ENCODE peak calls at places on chromosomes 12 and 14, in eight cellular contexts. One of them, this sample, is unnamed.
A peak's percentile ranks its signal among the peaks of the same experiment; 100 is the strongest.

GRCh38 chr12:50215033-50215432 is 47.9 kb upstream of the CERS5 start:
- DNase-seq in Peyer's patch: no peak
- DNase-seq in IMR-90: peak; percentile 39
- DNase-seq in A549: no peak
- DNase-seq in esophagus squamous epithelium: no peak
- DNase-seq in suprapubic skin: no peak
- DNase-seq in heart left ventricle: no peak
- DNase-seq in ovary: no peak
- DNase-seq in this sample: no peak

GRCh38 chr12:101823891-101824290 is 6.9 kb downstream of the GNPTAB start:
- DNase-seq in IMR-90: no peak
- DNase-seq in suprapubic skin: peak; percentile 73
- DNase-seq in A549: peak; percentile 82
- DNase-seq in ovary: no peak
- DNase-seq in esophagus squamous epithelium: no peak
- DNase-seq in Peyer's patch: peak; percentile 70
- DNase-seq in heart left ventricle: no peak
- DNase-seq in this sample: peak; percentile 85

GRCh38 chr12:19757317-19757877 is 318.1 kb downstream of the AEBP2 start:
- DNase-seq in Peyer's patch: no peak
- DNase-seq in ovary: no peak
- DNase-seq in IMR-90: peak; percentile 64
- DNase-seq in esophagus squamous epithelium: no peak
- DNase-seq in heart left ventricle: no peak
- DNase-seq in suprapubic skin: no peak
- DNase-seq in A549: no peak
- DNase-seq in this sample: peak; percentile 11

GRCh38 chr12:27424631-27425230 is 21.8 kb upstream of the SMCO2 start:
- DNase-seq in heart left ventricle: no peak
- DNase-seq in IMR-90: peak; percentile 58
- DNase-seq in esophagus squamous epithelium: no peak
- DNase-seq in A549: peak; percentile 37
- DNase-seq in suprapubic skin: no peak
- DNase-seq in Peyer's patch: no peak
- DNase-seq in ovary: no peak
- DNase-seq in this sample: peak; percentile 14

GRCh38 chr12:26994109-26994508 is 20.1 kb downstream of the TM7SF3 start:
- DNase-seq in Peyer's patch: no peak
- DNase-seq in IMR-90: no peak
- DNase-seq in esophagus squamous epithelium: no peak
- DNase-seq in heart left ventricle: no peak
- DNase-seq in suprapubic skin: no peak
- DNase-seq in ovary: no peak
- DNase-seq in A549: no peak
- DNase-seq in this sample: no peak

GRCh38 chr12:99455350-99456037 is 192.1 kb upstream of the GARIN6 start:
- DNase-seq in A549: peak; percentile 6
- DNase-seq in esophagus squamous epithelium: no peak
- DNase-seq in ovary: no peak
- DNase-seq in IMR-90: no peak
- DNase-seq in suprapubic skin: no peak
- DNase-seq in Peyer's patch: no peak
- DNase-seq in heart left ventricle: no peak
- DNase-seq in this sample: no peak

GRCh38 chr12:107254258-107254856 is 161.0 kb upstream of the CRY1 start:
- DNase-seq in IMR-90: no peak
- DNase-seq in Peyer's patch: no peak
- DNase-seq in ovary: no peak
- DNase-seq in suprapubic skin: no peak
- DNase-seq in heart left ventricle: no peak
- DNase-seq in A549: no peak
- DNase-seq in esophagus squamous epithelium: no peak
- DNase-seq in this sample: no peak

GRCh38 chr14:93114713-93115068 is 1.0 kb downstream of the ITPK1 start:
- DNase-seq in esophagus squamous epithelium: no peak
- DNase-seq in ovary: peak; percentile 61
- DNase-seq in IMR-90: no peak
- DNase-seq in heart left ventricle: peak; percentile 72
- DNase-seq in Peyer's patch: peak; percentile 38
- DNase-seq in A549: no peak
- DNase-seq in suprapubic skin: no peak
- DNase-seq in this sample: no peak

GRCh38 chr12:125081427-125081826 is 16.2 kb downstream of the AACS start:
- DNase-seq in heart left ventricle: no peak
- DNase-seq in Peyer's patch: no peak
- DNase-seq in A549: no peak
- DNase-seq in esophagus squamous epithelium: no peak
- DNase-seq in suprapubic skin: no peak
- DNase-seq in ovary: no peak
- DNase-seq in IMR-90: no peak
- DNase-seq in this sample: no peak

DNA sequence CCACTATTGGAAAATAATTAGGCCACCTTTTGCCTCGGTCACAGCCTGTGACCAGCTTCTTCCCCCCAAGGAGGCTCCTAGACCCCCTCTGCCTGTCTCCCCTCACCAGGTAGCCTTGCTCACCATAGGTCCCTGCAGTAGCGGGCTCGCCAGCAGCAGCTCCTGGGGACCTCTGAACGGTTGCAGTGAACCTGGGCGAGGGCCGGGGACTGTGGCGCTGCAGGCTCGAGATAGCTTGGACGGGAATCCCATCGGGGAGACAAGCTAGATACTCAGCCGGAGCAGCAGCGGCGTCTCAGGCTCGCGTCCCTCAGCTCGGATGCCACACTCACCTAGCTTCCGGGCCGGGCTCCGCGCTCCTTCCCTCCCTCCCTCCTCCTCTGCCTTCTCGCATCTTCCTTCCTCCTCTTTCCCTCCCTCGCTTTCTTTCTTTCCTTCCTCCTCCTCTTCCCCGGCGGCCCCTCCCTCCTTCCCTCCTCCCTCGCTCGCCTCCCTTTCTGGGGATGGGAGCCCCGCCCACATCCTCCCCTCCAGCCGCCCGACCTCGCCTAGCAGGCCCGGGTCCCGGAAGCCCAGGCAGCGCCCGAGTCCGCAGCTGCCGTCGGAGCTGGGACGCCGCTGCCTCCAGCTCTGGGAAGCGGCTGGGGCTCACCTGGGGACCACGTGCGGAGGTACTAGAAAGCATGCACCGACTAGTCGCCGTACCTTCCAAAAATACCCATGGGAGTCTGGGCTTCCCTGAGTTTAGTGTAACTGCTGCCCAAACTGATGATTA is at the start of gene BMP4:
- DNase-seq in heart left ventricle: peak; percentile 89
- DNase-seq in esophagus squamous epithelium: no peak
- DNase-seq in A549: no peak
- DNase-seq in suprapubic skin: peak; percentile 93
- DNase-seq in IMR-90: peak; percentile 30
- DNase-seq in Peyer's patch: peak; percentile 39
- DNase-seq in ovary: peak; percentile 90
- DNase-seq in this sample: no peak
- TF ChIP-seq POLR2A in heart left ventricle: no peak
- TF ChIP-seq POLR2A in esophagus squamous epithelium: no peak
- TF ChIP-seq POLR2A in A549: peak; percentile 38
- TF ChIP-seq POLR2A in suprapubic skin: no peak
- TF ChIP-seq POLR2A in IMR-90: no peak
- TF ChIP-seq POLR2A in Peyer's patch: peak; percentile 32
- TF ChIP-seq POLR2A in ovary: peak; percentile 43
- TF ChIP-seq POLR2A in this sample: no peak

DNA sequence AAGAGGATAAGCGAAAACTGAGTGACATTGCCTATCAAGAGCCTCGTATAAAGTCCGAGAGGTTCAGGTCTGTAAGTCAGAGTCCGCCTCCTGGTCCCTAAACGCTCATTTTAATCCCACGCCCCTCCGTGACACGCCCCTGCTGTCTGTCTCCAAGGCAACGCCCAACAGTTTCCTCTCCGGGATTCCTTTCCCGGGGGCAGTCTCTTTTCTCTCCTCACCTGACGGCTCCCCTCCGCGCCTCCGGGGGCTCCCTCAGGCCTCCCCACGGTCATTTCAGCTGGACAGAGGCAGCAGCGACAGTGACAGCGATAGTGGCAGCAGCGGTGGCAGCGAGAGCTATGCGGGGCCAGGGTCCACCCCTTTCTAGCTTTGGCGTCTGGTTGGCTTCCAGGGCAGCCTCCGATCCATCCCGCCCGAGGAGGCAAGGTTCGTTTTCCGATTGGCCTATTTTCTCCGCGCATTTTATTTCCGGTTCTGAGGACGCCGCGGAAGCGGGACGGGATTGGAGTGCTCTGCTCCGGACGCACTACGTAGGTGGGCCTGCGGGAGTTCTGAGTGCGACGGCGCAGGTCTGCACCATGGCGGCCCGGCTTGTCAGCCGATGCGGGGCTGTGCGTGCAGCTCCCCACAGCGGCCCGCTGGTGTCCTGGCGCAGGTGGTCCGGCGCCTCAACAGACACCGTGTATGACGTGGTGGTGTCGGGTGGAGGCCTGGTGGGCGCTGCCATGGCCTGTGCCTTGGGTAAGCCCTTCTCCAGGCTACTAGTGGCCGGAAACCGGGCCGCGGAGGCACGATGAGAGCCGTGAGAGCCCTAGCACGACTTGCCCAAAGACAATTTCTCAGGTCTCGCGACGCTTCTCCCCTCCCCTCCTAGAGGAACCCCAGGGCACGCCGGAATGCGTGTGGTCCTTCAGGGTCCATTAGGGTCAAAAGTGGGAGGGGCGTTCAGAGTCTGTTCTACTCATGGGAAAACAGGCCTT is at the start of the genes COQ6 and FAM161B:
- DNase-seq in heart left ventricle: peak; percentile 94
- DNase-seq in A549: peak; percentile 89
- DNase-seq in esophagus squamous epithelium: peak; percentile 54
- DNase-seq in IMR-90: peak; percentile 96
- DNase-seq in Peyer's patch: peak; percentile 90
- DNase-seq in ovary: peak; percentile 95
- DNase-seq in suprapubic skin: peak; percentile 96
- DNase-seq in this sample: peak; percentile 96
- TF ChIP-seq POLR2A in heart left ventricle: no peak
- TF ChIP-seq POLR2A in A549: peak; percentile 91
- TF ChIP-seq POLR2A in esophagus squamous epithelium: peak; percentile 87
- TF ChIP-seq POLR2A in IMR-90: peak; percentile 93
- TF ChIP-seq POLR2A in Peyer's patch: peak; percentile 87
- TF ChIP-seq POLR2A in ovary: peak; percentile 84
- TF ChIP-seq POLR2A in suprapubic skin: peak; percentile 27
- TF ChIP-seq POLR2A in this sample: peak; percentile 93

DNA sequence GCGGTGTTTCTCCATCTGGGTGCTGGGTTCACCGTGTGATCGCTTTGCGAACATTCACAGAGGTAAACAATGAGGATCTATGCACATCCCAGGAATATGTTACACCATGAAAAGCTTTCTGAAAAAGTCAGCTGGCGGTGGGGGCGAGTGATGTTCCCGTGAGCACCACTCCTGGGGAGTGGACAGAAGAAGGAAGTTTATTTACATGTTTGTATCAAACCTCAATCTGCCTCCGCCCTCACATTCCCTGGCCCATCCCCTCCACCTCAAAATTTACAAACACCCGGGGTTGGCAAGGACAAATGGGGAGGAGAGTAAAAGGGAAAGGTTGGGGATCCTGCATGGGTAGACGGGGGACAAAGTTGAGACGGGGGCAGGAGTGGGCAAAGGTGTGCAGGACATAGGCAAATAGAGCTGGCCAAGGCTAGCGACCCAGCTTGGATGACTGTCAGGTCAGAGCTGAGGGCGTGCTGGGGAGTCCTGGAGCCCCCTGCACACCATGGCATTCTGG is 6.9 kb downstream of the TNFRSF1A start:
- DNase-seq in esophagus squamous epithelium: no peak
- DNase-seq in IMR-90: peak; percentile 39
- DNase-seq in suprapubic skin: peak; percentile 76
- DNase-seq in ovary: no peak
- DNase-seq in Peyer's patch: no peak
- DNase-seq in A549: no peak
- DNase-seq in heart left ventricle: no peak
- DNase-seq in this sample: no peak
- TF ChIP-seq POLR2A in esophagus squamous epithelium: no peak
- TF ChIP-seq POLR2A in IMR-90: no peak
- TF ChIP-seq POLR2A in suprapubic skin: no peak
- TF ChIP-seq POLR2A in ovary: no peak
- TF ChIP-seq POLR2A in Peyer's patch: no peak
- TF ChIP-seq POLR2A in A549: no peak
- TF ChIP-seq POLR2A in heart left ventricle: no peak
- TF ChIP-seq POLR2A in this sample: no peak

GRCh38 chr12:56079729-56080555 is at the start of gene ERBB3:
- DNase-seq in heart left ventricle: peak; percentile 75
- DNase-seq in esophagus squamous epithelium: no peak
- DNase-seq in ovary: peak; percentile 77
- DNase-seq in suprapubic skin: peak; percentile 90
- DNase-seq in IMR-90: peak; percentile 81
- DNase-seq in A549: peak; percentile 86
- DNase-seq in Peyer's patch: peak; percentile 24
- DNase-seq in this sample: peak; percentile 67

GRCh38 chr12:56081393-56082347 is 1.7 kb downstream of the ERBB3 start:
- DNase-seq in heart left ventricle: no peak
- DNase-seq in IMR-90: no peak
- DNase-seq in Peyer's patch: no peak
- DNase-seq in A549: no peak
- DNase-seq in suprapubic skin: no peak
- DNase-seq in esophagus squamous epithelium: no peak
- DNase-seq in ovary: no peak
- DNase-seq in this sample: no peak

GRCh38 chr12:56080556-56081138 is 682 bp downstream of the ERBB3 start:
- DNase-seq in A549: no peak
- DNase-seq in heart left ventricle: no peak
- DNase-seq in suprapubic skin: no peak
- DNase-seq in esophagus squamous epithelium: no peak
- DNase-seq in Peyer's patch: no peak
- DNase-seq in ovary: no peak
- DNase-seq in IMR-90: no peak
- DNase-seq in this sample: no peak

GRCh38 chr12:56078427-56078826 is 1.5 kb upstream of the ERBB3 start:
- DNase-seq in Peyer's patch: no peak
- DNase-seq in esophagus squamous epithelium: no peak
- DNase-seq in IMR-90: no peak
- DNase-seq in heart left ventricle: no peak
- DNase-seq in A549: no peak
- DNase-seq in ovary: no peak
- DNase-seq in suprapubic skin: no peak
- DNase-seq in this sample: no peak

DNA sequence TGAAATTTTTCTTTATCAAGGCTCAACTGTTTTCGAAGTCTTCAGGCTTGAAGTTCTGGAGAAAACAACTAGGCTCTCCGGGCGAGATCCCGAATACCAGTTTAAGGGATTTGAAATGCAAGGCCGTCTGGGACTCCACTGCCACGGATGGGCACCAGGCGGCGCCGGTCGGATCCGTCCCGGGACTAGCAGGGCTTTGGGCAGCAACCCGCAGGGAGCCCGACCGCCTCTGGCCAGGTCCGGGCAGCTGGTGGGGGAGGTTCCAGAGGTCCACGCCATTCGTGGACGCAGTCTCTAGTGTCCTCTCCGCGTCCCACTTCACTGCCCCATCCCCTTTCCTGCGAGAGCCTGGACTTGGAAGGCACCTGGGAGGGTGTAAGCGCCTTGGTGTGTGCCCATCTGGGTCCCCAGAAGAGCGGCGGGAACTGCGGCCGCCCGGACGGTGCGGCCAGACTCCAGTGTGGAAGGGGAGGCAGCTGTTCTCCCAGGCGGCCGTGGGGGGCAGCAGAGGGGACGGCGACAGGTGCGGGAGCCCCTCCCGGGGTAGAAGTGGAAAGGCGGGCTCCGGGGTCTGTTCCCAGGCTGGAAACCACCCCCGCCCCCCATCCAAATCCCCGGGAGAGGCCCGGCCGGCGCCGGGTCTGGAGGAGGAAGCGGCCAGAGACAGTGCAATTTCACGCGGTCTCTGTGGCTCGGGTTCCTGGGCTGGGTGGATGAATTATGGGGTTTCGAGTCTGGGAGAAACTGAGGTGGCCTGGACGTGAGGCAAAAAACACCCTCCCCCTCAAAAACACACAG is 835 bp upstream of the ERBB3 start:
- DNase-seq in esophagus squamous epithelium: no peak
- DNase-seq in heart left ventricle: peak; percentile 93
- DNase-seq in ovary: peak; percentile 89
- DNase-seq in IMR-90: peak; percentile 74
- DNase-seq in A549: peak; percentile 92
- DNase-seq in Peyer's patch: peak; percentile 53
- DNase-seq in suprapubic skin: peak; percentile 94
- DNase-seq in this sample: peak; percentile 79
- TF ChIP-seq POLR2A in esophagus squamous epithelium: no peak
- TF ChIP-seq POLR2A in heart left ventricle: no peak
- TF ChIP-seq POLR2A in ovary: no peak
- TF ChIP-seq POLR2A in IMR-90: no peak
- TF ChIP-seq POLR2A in A549: peak; percentile 75
- TF ChIP-seq POLR2A in Peyer's patch: peak; percentile 57
- TF ChIP-seq POLR2A in suprapubic skin: no peak
- TF ChIP-seq POLR2A in this sample: no peak